ENCODE peak calls at places on chromosomes 13 and 19, in seven cellular contexts. One of them, this sample, is unnamed.

GRCh38 chr19:18982669-18983068 is 41.7 kb upstream of the HOMER3 start:
- DNase-seq in stimulated activated CD8-positive, alpha-beta memory T cell treated with anti-CD3 and anti-CD28 coated beads, Interleukin-4, amount 100 ng/mL, for 4 hours: no peak
- DNase-seq in HT1080: no peak
- DNase-seq in T-helper 22 cell: no peak
- DNase-seq in kidney epithelial cell: no peak
- DNase-seq in T-helper 9 cell: no peak
- DNase-seq in activated T-cell treated with anti-CD3 and anti-CD28 coated beads, Interleukin-2, amount 50 U/mL, for 4 hours: no peak
- DNase-seq in this sample: no peak

GRCh38 chr13:80454245-80454644 is 113.3 kb upstream of the SPRY2 start:
- DNase-seq in stimulated activated CD8-positive, alpha-beta memory T cell treated with anti-CD3 and anti-CD28 coated beads, Interleukin-4, amount 100 ng/mL, for 4 hours: no peak
- DNase-seq in HT1080: peak
- DNase-seq in T-helper 22 cell: no peak
- DNase-seq in kidney epithelial cell: peak
- DNase-seq in T-helper 9 cell: no peak
- DNase-seq in activated T-cell treated with anti-CD3 and anti-CD28 coated beads, Interleukin-2, amount 50 U/mL, for 4 hours: no peak
- DNase-seq in this sample: no peak

GRCh38 chr19:8815780-8816179 is 16.3 kb downstream of the ZNF558 start:
- DNase-seq in stimulated activated CD8-positive, alpha-beta memory T cell treated with anti-CD3 and anti-CD28 coated beads, Interleukin-4, amount 100 ng/mL, for 4 hours: no peak
- DNase-seq in HT1080: no peak
- DNase-seq in T-helper 22 cell: no peak
- DNase-seq in kidney epithelial cell: no peak
- DNase-seq in T-helper 9 cell: no peak
- DNase-seq in activated T-cell treated with anti-CD3 and anti-CD28 coated beads, Interleukin-2, amount 50 U/mL, for 4 hours: no peak
- DNase-seq in this sample: no peak

GRCh38 chr19:33159149-33159548 is 27.2 kb downstream of the WDR88 start:
- DNase-seq in stimulated activated CD8-positive, alpha-beta memory T cell treated with anti-CD3 and anti-CD28 coated beads, Interleukin-4, amount 100 ng/mL, for 4 hours: no peak
- DNase-seq in HT1080: no peak
- DNase-seq in T-helper 22 cell: no peak
- DNase-seq in kidney epithelial cell: no peak
- DNase-seq in T-helper 9 cell: no peak
- DNase-seq in activated T-cell treated with anti-CD3 and anti-CD28 coated beads, Interleukin-2, amount 50 U/mL, for 4 hours: no peak
- DNase-seq in this sample: no peak

GRCh38 chr13:87887459-87888123 is 216.4 kb downstream of the SLITRK5 start:
- DNase-seq in stimulated activated CD8-positive, alpha-beta memory T cell treated with anti-CD3 and anti-CD28 coated beads, Interleukin-4, amount 100 ng/mL, for 4 hours: no peak
- DNase-seq in HT1080: no peak
- DNase-seq in T-helper 22 cell: no peak
- DNase-seq in kidney epithelial cell: no peak
- DNase-seq in T-helper 9 cell: no peak
- DNase-seq in activated T-cell treated with anti-CD3 and anti-CD28 coated beads, Interleukin-2, amount 50 U/mL, for 4 hours: no peak
- DNase-seq in this sample: no peak

GRCh38 chr19:18719541-18719940 is 36.1 kb downstream of the CRTC1 start:
- DNase-seq in stimulated activated CD8-positive, alpha-beta memory T cell treated with anti-CD3 and anti-CD28 coated beads, Interleukin-4, amount 100 ng/mL, for 4 hours: no peak
- DNase-seq in HT1080: no peak
- DNase-seq in T-helper 22 cell: no peak
- DNase-seq in kidney epithelial cell: no peak
- DNase-seq in T-helper 9 cell: no peak
- DNase-seq in activated T-cell treated with anti-CD3 and anti-CD28 coated beads, Interleukin-2, amount 50 U/mL, for 4 hours: no peak
- DNase-seq in this sample: no peak

GRCh38 chr13:77696863-77697207 is 652 bp upstream of the SLAIN1 start:
- DNase-seq in stimulated activated CD8-positive, alpha-beta memory T cell treated with anti-CD3 and anti-CD28 coated beads, Interleukin-4, amount 100 ng/mL, for 4 hours: no peak
- DNase-seq in HT1080: no peak
- DNase-seq in T-helper 22 cell: no peak
- DNase-seq in kidney epithelial cell: no peak
- DNase-seq in T-helper 9 cell: no peak
- DNase-seq in activated T-cell treated with anti-CD3 and anti-CD28 coated beads, Interleukin-2, amount 50 U/mL, for 4 hours: no peak
- DNase-seq in this sample: no peak

GRCh38 chr13:56561327-56561726 is 579.4 kb upstream of the PRR20A start:
- DNase-seq in stimulated activated CD8-positive, alpha-beta memory T cell treated with anti-CD3 and anti-CD28 coated beads, Interleukin-4, amount 100 ng/mL, for 4 hours: no peak
- DNase-seq in HT1080: no peak
- DNase-seq in T-helper 22 cell: no peak
- DNase-seq in kidney epithelial cell: no peak
- DNase-seq in T-helper 9 cell: no peak
- DNase-seq in activated T-cell treated with anti-CD3 and anti-CD28 coated beads, Interleukin-2, amount 50 U/mL, for 4 hours: no peak
- DNase-seq in this sample: no peak

GRCh38 chr13:71169125-71169524 is 697.9 kb downstream of the DACH1 start:
- DNase-seq in stimulated activated CD8-positive, alpha-beta memory T cell treated with anti-CD3 and anti-CD28 coated beads, Interleukin-4, amount 100 ng/mL, for 4 hours: no peak
- DNase-seq in HT1080: no peak
- DNase-seq in T-helper 22 cell: no peak
- DNase-seq in kidney epithelial cell: no peak
- DNase-seq in T-helper 9 cell: no peak
- DNase-seq in activated T-cell treated with anti-CD3 and anti-CD28 coated beads, Interleukin-2, amount 50 U/mL, for 4 hours: no peak
- DNase-seq in this sample: no peak

GRCh38 chr19:3479177-3479818 is 1.0 kb downstream of the SMIM24 start:
- DNase-seq in stimulated activated CD8-positive, alpha-beta memory T cell treated with anti-CD3 and anti-CD28 coated beads, Interleukin-4, amount 100 ng/mL, for 4 hours: no peak
- DNase-seq in HT1080: no peak
- DNase-seq in T-helper 22 cell: no peak
- DNase-seq in kidney epithelial cell: no peak
- DNase-seq in T-helper 9 cell: no peak
- DNase-seq in activated T-cell treated with anti-CD3 and anti-CD28 coated beads, Interleukin-2, amount 50 U/mL, for 4 hours: no peak
- DNase-seq in this sample: no peak

GRCh38 chr13:52749446-52749845 is 9.8 kb upstream of the CNMD start:
- DNase-seq in stimulated activated CD8-positive, alpha-beta memory T cell treated with anti-CD3 and anti-CD28 coated beads, Interleukin-4, amount 100 ng/mL, for 4 hours: no peak
- DNase-seq in HT1080: no peak
- DNase-seq in T-helper 22 cell: no peak
- DNase-seq in kidney epithelial cell: no peak
- DNase-seq in T-helper 9 cell: no peak
- DNase-seq in activated T-cell treated with anti-CD3 and anti-CD28 coated beads, Interleukin-2, amount 50 U/mL, for 4 hours: no peak
- DNase-seq in this sample: no peak

GRCh38 chr19:10419646-10420443 is 493 bp upstream of the PDE4A start:
- DNase-seq in stimulated activated CD8-positive, alpha-beta memory T cell treated with anti-CD3 and anti-CD28 coated beads, Interleukin-4, amount 100 ng/mL, for 4 hours: no peak
- DNase-seq in HT1080: peak
- DNase-seq in T-helper 22 cell: peak
- DNase-seq in kidney epithelial cell: no peak
- DNase-seq in T-helper 9 cell: peak
- DNase-seq in activated T-cell treated with anti-CD3 and anti-CD28 coated beads, Interleukin-2, amount 50 U/mL, for 4 hours: no peak
- DNase-seq in this sample: no peak

GRCh38 chr13:52411629-52412028 is 5.7 kb upstream of the THSD1 start:
- DNase-seq in stimulated activated CD8-positive, alpha-beta memory T cell treated with anti-CD3 and anti-CD28 coated beads, Interleukin-4, amount 100 ng/mL, for 4 hours: no peak
- DNase-seq in HT1080: peak
- DNase-seq in T-helper 22 cell: no peak
- DNase-seq in kidney epithelial cell: peak
- DNase-seq in T-helper 9 cell: no peak
- DNase-seq in activated T-cell treated with anti-CD3 and anti-CD28 coated beads, Interleukin-2, amount 50 U/mL, for 4 hours: no peak
- DNase-seq in this sample: no peak

GRCh38 chr13:93843082-93843481 is 616.5 kb downstream of the GPC6 start:
- DNase-seq in stimulated activated CD8-positive, alpha-beta memory T cell treated with anti-CD3 and anti-CD28 coated beads, Interleukin-4, amount 100 ng/mL, for 4 hours: no peak
- DNase-seq in HT1080: no peak
- DNase-seq in T-helper 22 cell: no peak
- DNase-seq in kidney epithelial cell: no peak
- DNase-seq in T-helper 9 cell: no peak
- DNase-seq in activated T-cell treated with anti-CD3 and anti-CD28 coated beads, Interleukin-2, amount 50 U/mL, for 4 hours: no peak
- DNase-seq in this sample: no peak

GRCh38 chr13:33174980-33175379 is 110.6 kb downstream of the STARD13 start:
- DNase-seq in stimulated activated CD8-positive, alpha-beta memory T cell treated with anti-CD3 and anti-CD28 coated beads, Interleukin-4, amount 100 ng/mL, for 4 hours: no peak
- DNase-seq in HT1080: no peak
- DNase-seq in T-helper 22 cell: no peak
- DNase-seq in kidney epithelial cell: no peak
- DNase-seq in T-helper 9 cell: no peak
- DNase-seq in activated T-cell treated with anti-CD3 and anti-CD28 coated beads, Interleukin-2, amount 50 U/mL, for 4 hours: no peak
- DNase-seq in this sample: no peak

GRCh38 chr19:3849092-3849491 is 19.7 kb downstream of the ZFR2 start:
- DNase-seq in stimulated activated CD8-positive, alpha-beta memory T cell treated with anti-CD3 and anti-CD28 coated beads, Interleukin-4, amount 100 ng/mL, for 4 hours: peak
- DNase-seq in HT1080: peak
- DNase-seq in T-helper 22 cell: no peak
- DNase-seq in kidney epithelial cell: no peak
- DNase-seq in T-helper 9 cell: peak
- DNase-seq in activated T-cell treated with anti-CD3 and anti-CD28 coated beads, Interleukin-2, amount 50 U/mL, for 4 hours: peak
- DNase-seq in this sample: no peak

GRCh38 chr13:111630411-111630810 is 310.0 kb downstream of the TEX29 start:
- DNase-seq in stimulated activated CD8-positive, alpha-beta memory T cell treated with anti-CD3 and anti-CD28 coated beads, Interleukin-4, amount 100 ng/mL, for 4 hours: no peak
- DNase-seq in HT1080: no peak
- DNase-seq in T-helper 22 cell: no peak
- DNase-seq in kidney epithelial cell: no peak
- DNase-seq in T-helper 9 cell: no peak
- DNase-seq in activated T-cell treated with anti-CD3 and anti-CD28 coated beads, Interleukin-2, amount 50 U/mL, for 4 hours: no peak
- DNase-seq in this sample: no peak

GRCh38 chr19:18029617-18030338 is 21.8 kb downstream of the ARRDC2 start:
- DNase-seq in stimulated activated CD8-positive, alpha-beta memory T cell treated with anti-CD3 and anti-CD28 coated beads, Interleukin-4, amount 100 ng/mL, for 4 hours: no peak
- DNase-seq in HT1080: no peak
- DNase-seq in T-helper 22 cell: no peak
- DNase-seq in kidney epithelial cell: no peak
- DNase-seq in T-helper 9 cell: no peak
- DNase-seq in activated T-cell treated with anti-CD3 and anti-CD28 coated beads, Interleukin-2, amount 50 U/mL, for 4 hours: no peak
- DNase-seq in this sample: no peak

GRCh38 chr19:44050740-44051653 is 839 bp upstream of the ZNF223 start:
- DNase-seq in stimulated activated CD8-positive, alpha-beta memory T cell treated with anti-CD3 and anti-CD28 coated beads, Interleukin-4, amount 100 ng/mL, for 4 hours: no peak
- DNase-seq in HT1080: no peak
- DNase-seq in T-helper 22 cell: no peak
- DNase-seq in kidney epithelial cell: no peak
- DNase-seq in T-helper 9 cell: no peak
- DNase-seq in activated T-cell treated with anti-CD3 and anti-CD28 coated beads, Interleukin-2, amount 50 U/mL, for 4 hours: no peak
- DNase-seq in this sample: no peak

GRCh38 chr13:42102961-42103688 is 54.7 kb downstream of the DGKH start:
- DNase-seq in stimulated activated CD8-positive, alpha-beta memory T cell treated with anti-CD3 and anti-CD28 coated beads, Interleukin-4, amount 100 ng/mL, for 4 hours: no peak
- DNase-seq in HT1080: peak
- DNase-seq in T-helper 22 cell: no peak
- DNase-seq in kidney epithelial cell: peak
- DNase-seq in T-helper 9 cell: no peak
- DNase-seq in activated T-cell treated with anti-CD3 and anti-CD28 coated beads, Interleukin-2, amount 50 U/mL, for 4 hours: no peak
- DNase-seq in this sample: no peak